ENCODE peak calls at places on chromosome X, in five cellular contexts. R is tibial artery; T is HEK293T; Q is stimulated activated CD4-positive, alpha-beta T cell treated with anti-CD3 and anti-CD28 coated beads, Interleukin-1b, Interleukin-23, amount 100 ng/mL, for 24 hours; A is endothelial cell. P is an unnamed sample.

GRCh38 chrX:84729809-84730208 is 227.6 kb upstream of the HDX start:
- DNase-seq in R (peak; percentile 23), T (peak; percentile 57), Q (no peak), A (peak; percentile 3), P (peak; percentile 33)

GRCh38 chrX:140815868-140816267 is 106.3 kb downstream of the LINC00632 start:
- DNase-seq in R (no peak), T (no peak), Q (no peak), A (no peak), P (no peak)

GRCh38 chrX:154805696-154806091 is 409 bp upstream of the MPP1 start:
- DNase-seq in R (no peak), T (no peak), Q (no peak), A (no peak), P (no peak)

GRCh38 chrX:133265331-133265730 is 47.2 kb upstream of the TFDP3 start:
- DNase-seq in R (no peak), T (no peak), Q (no peak), A (peak; percentile 37), P (no peak)

GRCh38 chrX:49270249-49270921 is 792 bp downstream of the PPP1R3F start:
- DNase-seq in R (no peak), T (no peak), Q (no peak), A (no peak), P (no peak)

GRCh38 chrX:78658851-78659744 is at the start of gene RTL3:
- DNase-seq in R (no peak), T (no peak), Q (no peak), A (no peak), P (no peak)

GRCh38 chrX:105471597-105471996 is 251.1 kb upstream of the TEX13A start:
- DNase-seq in R (no peak), T (no peak), Q (no peak), A (no peak), P (no peak)

GRCh38 chrX:23035493-23035892 is 35.7 kb downstream of the DDX53 start:
- DNase-seq in R (no peak), T (peak; percentile 6), Q (no peak), A (no peak), P (no peak)

GRCh38 chrX:55924574-55924973 is 207.0 kb downstream of the RRAGB start:
- DNase-seq in R (no peak), T (no peak), Q (no peak), A (no peak), P (no peak)

GRCh38 chrX:41981481-41982013 is 58.2 kb upstream of the CASK start:
- DNase-seq in R (no peak), T (no peak), Q (no peak), A (no peak), P (no peak)

GRCh38 chrX:80578518-80579105 is 158.4 kb downstream of the TENT5D start:
- DNase-seq in R (no peak), T (peak; percentile 31), Q (no peak), A (no peak), P (peak; percentile 15)

P was measured in NCI-H510A treated with DMSO at 0.1 percent for 48 hours.